ENCODE peak calls at places on chromosomes 5 and 9, in five cellular contexts. U, F, N, P and M are unnamed samples. For H3K36me3, the result is how much of the 10 kb centered on the place peaks cover.

GRCh38 chr9:137099231-137099630 is 12.4 kb downstream of the MAN1B1 start:
- DNase-seq in U (no peak), F (no peak), N (no peak), P (no peak), M (no peak)

GRCh38 chr5:173234129-173234793 is 745 bp downstream of the NKX2-5 start:
- DNase-seq in U (no peak), F (no peak), N (peak), P (no peak), M (no peak)

GRCh38 chr5:172003750-172004149 is 2.7 kb downstream of the FBXW11 start:
- DNase-seq in U (no peak), F (peak), N (no peak), P (peak), M (no peak)

GRCh38 chr5:23084815-23085214 is 231.7 kb upstream of the CDH12 start:
- DNase-seq in U (no peak), F (no peak), N (no peak), P (no peak), M (no peak)

GRCh38 chr5:53327811-53328331 is 152.6 kb upstream of the FST start:
- DNase-seq in U (no peak), F (no peak), N (no peak), P (no peak), M (no peak)

GRCh38 chr5:85049020-85049419 is 664.3 kb upstream of the EDIL3 start:
- DNase-seq in U (peak), F (peak), N (peak), P (peak), M (no peak)

GRCh38 chr9:77897292-77897691 is 134.3 kb downstream of the GNAQ start:
- DNase-seq in U (no peak), F (no peak), N (peak), P (peak), M (no peak)

GRCh38 chr9:93910598-93910997 is 44.6 kb downstream of the BARX1 start:
- DNase-seq in U (no peak), F (no peak), N (peak), P (no peak), M (no peak)

GRCh38 chr9:12740845-12741244 is 34.0 kb upstream of the LURAP1L start:
- DNase-seq in U (peak), F (peak), N (no peak), P (peak), M (no peak)

GRCh38 chr5:170641589-170642031 is 137.8 kb downstream of the KCNIP1 start:
- DNase-seq in U (no peak), F (no peak), N (no peak), P (no peak), M (no peak)

GRCh38 chr5:34749431-34749872 is 89.5 kb upstream of the TTC23L start:
- DNase-seq in U (no peak), F (peak), N (no peak), P (peak), M (no peak)

GRCh38 chr9:130043654-130044623 is 950 bp upstream of the FNBP1 start:
- DNase-seq in U (no peak), F (peak), N (peak), P (peak), M (no peak)

GRCh38 chr5:180194410-180195345 is 14.3 kb downstream of the RASGEF1C start:
- DNase-seq in U (no peak), F (no peak), N (no peak), P (no peak), M (no peak)

GRCh38 chr5:96855041-96855872 is 21.0 kb upstream of the ERAP2 start:
- DNase-seq in U (no peak), F (peak), N (no peak), P (peak), M (no peak)

GRCh38 chr5:96861044-96861443 is 15.3 kb upstream of the ERAP2 start:
- DNase-seq in U (no peak), F (no peak), N (peak), P (no peak), M (no peak)

GRCh38 chr5:96854067-96854466 is 22.2 kb upstream of the ERAP2 start:
- DNase-seq in U (no peak), F (no peak), N (no peak), P (no peak), M (no peak)

GRCh38 chr5:96857454-96857853 is 18.8 kb upstream of the ERAP2 start:
- DNase-seq in U (no peak), F (no peak), N (no peak), P (no peak), M (no peak)

GRCh38 chr5:96857924-96858323 is 18.4 kb upstream of the ERAP2 start:
- DNase-seq in U (no peak), F (no peak), N (no peak), P (no peak), M (no peak)
- H2AFZ ChIP-seq in U (no peak), F (no peak), N (no peak), P (no peak), M (no peak)

GRCh38 chr5:39100301-39100850 is 26.2 kb upstream of the RICTOR start:
- DNase-seq in U (peak), F (no peak), N (no peak), P (no peak), M (no peak)
- H3K4me3 ChIP-seq in U (no peak), F (no peak), N (no peak), P (no peak), M (peak)

DNA sequence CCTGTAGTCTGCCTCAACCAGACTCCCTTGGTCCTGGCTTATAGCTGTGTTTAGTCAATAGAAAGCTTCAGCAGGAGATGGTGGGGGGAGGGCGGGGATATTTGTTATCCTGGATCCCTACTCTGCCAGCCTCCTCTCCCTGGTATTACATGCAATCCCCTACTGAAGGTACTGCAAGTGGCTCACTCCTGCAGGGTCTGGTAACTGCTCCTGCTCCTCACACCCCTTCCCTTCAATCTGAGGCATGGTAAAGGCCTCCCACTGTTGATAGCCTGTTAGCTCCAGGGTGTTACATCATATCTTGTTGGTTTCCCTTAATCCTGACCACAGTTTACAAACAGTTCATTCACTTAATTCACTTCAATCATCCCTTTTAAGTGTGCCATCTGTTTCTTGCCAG is 137.5 kb downstream of the AP3B1 start:
- DNase-seq in U (no peak), F (no peak), N (no peak), P (no peak), M (no peak)
- H3K36me3 ChIP-seq in U (under half), F (under half), N (under half), P (under half), M (under half)

GRCh38 chr9:92136184-92136858 is 21.1 kb upstream of the SPTLC1 start:
- DNase-seq in U (no peak), F (no peak), N (no peak), P (no peak), M (no peak)

GRCh38 chr9:92135576-92135975 is 20.4 kb upstream of the SPTLC1 start:
- DNase-seq in U (no peak), F (no peak), N (no peak), P (no peak), M (no peak)

GRCh38 chr9:92140074-92140753 is 25.0 kb upstream of the SPTLC1 start:
- DNase-seq in U (peak), F (no peak), N (peak), P (peak), M (peak)

GRCh38 chr9:92140754-92141143 is 25.5 kb upstream of the SPTLC1 start:
- DNase-seq in U (no peak), F (no peak), N (no peak), P (no peak), M (no peak)

DNA sequence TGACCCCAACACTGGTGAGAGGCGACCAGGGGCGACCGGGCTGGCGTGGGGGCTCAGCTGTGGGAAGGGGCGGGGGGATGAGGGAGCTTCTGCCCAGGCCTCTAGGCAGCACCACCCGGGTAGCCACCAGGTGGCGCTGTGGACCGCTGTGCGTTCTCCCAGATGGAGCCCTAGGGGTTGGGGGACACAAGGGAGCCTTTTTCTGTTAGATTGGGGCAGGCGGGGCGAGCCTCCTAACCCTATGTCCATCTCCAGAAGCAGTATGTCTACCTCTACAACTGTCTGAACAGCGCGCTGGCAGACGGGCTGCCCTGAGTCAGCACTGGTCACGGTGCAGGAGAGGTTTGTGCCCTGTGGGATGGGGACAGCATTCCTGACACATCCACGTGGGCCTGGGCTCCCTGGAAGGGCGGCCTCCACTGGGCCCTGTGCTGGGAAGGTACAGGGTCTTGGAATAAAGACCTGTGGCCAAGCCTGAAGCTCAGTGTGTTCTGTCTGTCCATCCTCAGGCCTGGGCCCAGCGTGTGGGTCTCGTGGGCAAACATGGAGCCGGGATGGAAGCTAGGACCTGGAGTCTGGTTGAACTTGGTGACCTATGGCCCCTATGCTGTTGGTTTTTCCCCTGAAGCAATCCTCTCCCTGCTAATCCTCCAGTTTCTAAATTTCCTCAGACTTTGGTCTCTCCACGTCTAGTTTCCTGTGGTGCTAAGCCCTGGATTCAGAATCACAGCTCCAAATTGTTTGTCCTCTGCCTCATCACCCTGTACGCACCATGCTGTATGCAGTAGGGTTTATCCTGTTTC is 23.1 kb upstream of the SPTLC1 start:
- DNase-seq in U (peak), F (no peak), N (peak), P (peak), M (peak)
- H2AFZ ChIP-seq in U (peak), F (peak), N (peak), P (no peak), M (no peak)

GRCh38 chr9:99825158-99826046 is 3.7 kb downstream of the NR4A3 start:
- DNase-seq in U (no peak), F (no peak), N (peak), P (no peak), M (no peak)
- H3K4me3 ChIP-seq in U (no peak), F (no peak), N (peak), P (peak), M (no peak)

GRCh38 chr9:98099898-98100297 is 19.1 kb downstream of the TRIM14 start:
- DNase-seq in U (peak), F (no peak), N (no peak), P (no peak), M (no peak)
- H3K36me3 ChIP-seq in U (under half), F (under half), N (under half), P (under half), M (under half)

GRCh38 chr5:138752341-138752950 is 779 bp upstream of the CTNNA1 start:
- DNase-seq in U (peak), F (no peak), N (peak), P (peak), M (peak)
- H2AFZ ChIP-seq in U (peak), F (peak), N (peak), P (peak), M (peak)

DNA sequence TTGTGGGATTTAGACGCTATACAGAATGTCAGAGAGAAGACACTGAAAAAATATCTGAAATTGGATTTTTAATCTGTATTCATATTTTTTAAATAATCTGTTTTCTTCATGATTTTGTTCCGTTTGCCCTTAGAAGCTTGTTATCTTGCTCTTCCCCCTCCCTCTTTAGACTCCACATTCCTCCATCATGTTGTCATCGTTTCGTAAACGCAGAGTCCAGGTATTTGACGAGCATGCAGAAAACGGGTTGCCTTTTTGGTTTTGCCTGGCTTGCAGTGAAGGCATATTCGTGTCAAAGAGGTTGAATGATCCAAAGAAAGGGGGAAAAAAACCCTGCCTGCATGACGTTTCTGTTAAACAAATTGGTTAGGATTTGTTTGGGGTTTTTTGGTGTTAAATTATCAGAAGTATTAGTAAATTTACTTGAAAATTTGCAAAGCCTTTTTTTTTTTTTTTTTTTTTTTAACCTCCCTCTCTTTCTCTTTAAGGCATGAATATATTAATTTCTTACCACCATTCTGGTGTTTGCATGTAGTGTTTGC is 2.9 kb downstream of the SPTAN1 start:
- DNase-seq in U (peak), F (peak), N (peak), P (peak), M (peak)
- H3K4me3 ChIP-seq in U (peak), F (peak), N (peak), P (peak), M (peak)